ENCODE peak calls at places on chromosomes 3 and 15, in seven cellular contexts. U is HCT116, M is K562, F is SK-N-SH, R is H1, W is GM12878, G is HepG2. O is an unnamed sample.
A peak's percentile ranks its signal among the peaks of the same experiment; 100 is the strongest.

GRCh38 chr15:84598993-84599392 is 1.8 kb upstream of the ZSCAN2 start:
- DNase-seq in U (peak; percentile 44), M (peak; percentile 73), F (peak; percentile 77), R (no peak), W (no peak), G (peak; percentile 65), O (no peak)

GRCh38 chr15:30065025-30065801 is 17.5 kb upstream of the GOLGA8J start:
- DNase-seq in U (no peak), M (no peak), F (no peak), R (no peak), W (no peak), G (no peak), O (no peak)

GRCh38 chr3:173823911-173824460 is 426.4 kb downstream of the NLGN1 start:
- DNase-seq in U (no peak), M (no peak), F (no peak), R (no peak), W (no peak), G (no peak), O (no peak)

GRCh38 chr3:143885803-143886427 is 37.6 kb upstream of the SLC9A9 start:
- DNase-seq in U (peak; percentile 16), M (peak; percentile 53), F (peak; percentile 26), R (no peak), W (peak; percentile 15), G (peak; percentile 41), O (peak; percentile 69)

GRCh38 chr15:67433495-67434099 is 87.3 kb upstream of the C15orf61 start:
- DNase-seq in U (peak; percentile 27), M (peak; percentile 60), F (peak; percentile 63), R (peak; percentile 7), W (peak; percentile 15), G (peak; percentile 24), O (peak; percentile 41)

GRCh38 chr3:187736418-187736871 is 8.8 kb downstream of the BCL6 start:
- DNase-seq in U (no peak), M (no peak), F (no peak), R (no peak), W (no peak), G (no peak), O (no peak)

GRCh38 chr3:134362670-134363380 is 11.4 kb downstream of the AMOTL2 start:
- DNase-seq in U (no peak), M (no peak), F (no peak), R (no peak), W (no peak), G (no peak), O (no peak)

GRCh38 chr3:68819361-68819760 is 113.0 kb downstream of the TAFA4 start:
- DNase-seq in U (no peak), M (no peak), F (no peak), R (no peak), W (no peak), G (no peak), O (no peak)

GRCh38 chr3:86988986-86989385 is 2.0 kb downstream of the VGLL3 start:
- DNase-seq in U (no peak), M (no peak), F (no peak), R (no peak), W (no peak), G (no peak), O (no peak)

GRCh38 chr3:152289708-152290107 is 21.0 kb downstream of the MBNL1 start:
- DNase-seq in U (no peak), M (no peak), F (no peak), R (no peak), W (no peak), G (no peak), O (no peak)

GRCh38 chr3:76615739-76616138 is 424.2 kb upstream of the ROBO2 start:
- DNase-seq in U (no peak), M (no peak), F (no peak), R (no peak), W (no peak), G (no peak), O (no peak)

GRCh38 chr15:92610101-92610520 is 45.5 kb downstream of the FAM174B start:
- DNase-seq in U (no peak), M (no peak), F (no peak), R (no peak), W (no peak), G (no peak), O (no peak)

GRCh38 chr3:34267088-34267487 is 468.7 kb downstream of the PDCD6IP start:
- DNase-seq in U (no peak), M (no peak), F (no peak), R (no peak), W (no peak), G (no peak), O (no peak)

GRCh38 chr15:52178765-52179164 is 12.4 kb downstream of the GNB5 start:
- DNase-seq in U (no peak), M (no peak), F (peak; percentile 33), R (no peak), W (no peak), G (no peak), O (no peak)

GRCh38 chr15:39593071-39594055 is 12.5 kb downstream of the THBS1 start:
- DNase-seq in U (no peak), M (no peak), F (no peak), R (no peak), W (no peak), G (no peak), O (no peak)

GRCh38 chr3:21462151-21462550 is 288.9 kb downstream of the ZNF385D start:
- DNase-seq in U (no peak), M (no peak), F (no peak), R (no peak), W (no peak), G (no peak), O (no peak)

DNA sequence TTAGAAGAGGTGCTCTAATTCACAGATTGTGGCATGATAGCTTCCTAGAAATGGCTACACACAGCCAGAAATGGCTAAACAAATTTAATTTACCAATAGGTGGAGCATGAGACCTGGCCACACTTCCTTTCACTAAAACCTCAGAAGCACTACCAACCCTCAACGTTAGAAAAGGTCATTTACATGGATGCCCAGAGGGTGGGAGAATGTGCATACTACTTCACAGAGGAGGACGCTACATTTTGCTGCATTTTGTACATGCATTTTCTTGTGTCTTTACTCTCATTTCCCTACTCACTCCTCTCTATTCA is 40.2 kb downstream of the C2CD4B start:
- DNase-seq in U (no peak), M (no peak), F (no peak), R (no peak), W (no peak), G (no peak), O (no peak)
- TF ChIP-seq JUND in U (no peak), M (no peak), F (no peak), R (no peak), W (no peak), G (no peak), O (no peak)

DNA sequence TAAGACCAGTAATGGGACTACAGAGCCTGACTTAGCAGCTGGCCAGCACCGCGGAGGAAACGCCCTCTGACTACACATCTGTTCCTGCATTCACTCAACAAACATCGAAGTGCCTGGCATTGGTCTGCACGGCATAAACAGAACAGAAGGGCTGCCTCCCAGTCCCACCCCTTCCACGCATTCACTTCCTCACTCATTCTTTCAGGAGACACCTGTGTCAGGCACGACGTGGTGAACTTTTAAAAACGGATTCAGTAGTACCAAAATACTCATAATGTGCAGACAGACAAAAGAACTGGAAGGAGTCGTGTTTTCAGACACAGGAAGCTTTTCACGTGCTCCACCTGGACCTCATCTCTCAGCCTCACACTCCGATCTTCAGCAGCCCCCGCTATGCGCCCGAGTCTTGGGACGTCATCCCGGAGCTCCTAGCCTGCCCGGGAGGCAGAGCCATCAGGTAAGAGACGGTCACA is 123.3 kb downstream of the XXYLT1 start:
- DNase-seq in U (no peak), M (no peak), F (no peak), R (no peak), W (peak; percentile 91), G (no peak), O (no peak)
- TF ChIP-seq JUND in U (no peak), M (no peak), F (no peak), R (no peak), W (no peak), G (no peak), O (no peak)

DNA sequence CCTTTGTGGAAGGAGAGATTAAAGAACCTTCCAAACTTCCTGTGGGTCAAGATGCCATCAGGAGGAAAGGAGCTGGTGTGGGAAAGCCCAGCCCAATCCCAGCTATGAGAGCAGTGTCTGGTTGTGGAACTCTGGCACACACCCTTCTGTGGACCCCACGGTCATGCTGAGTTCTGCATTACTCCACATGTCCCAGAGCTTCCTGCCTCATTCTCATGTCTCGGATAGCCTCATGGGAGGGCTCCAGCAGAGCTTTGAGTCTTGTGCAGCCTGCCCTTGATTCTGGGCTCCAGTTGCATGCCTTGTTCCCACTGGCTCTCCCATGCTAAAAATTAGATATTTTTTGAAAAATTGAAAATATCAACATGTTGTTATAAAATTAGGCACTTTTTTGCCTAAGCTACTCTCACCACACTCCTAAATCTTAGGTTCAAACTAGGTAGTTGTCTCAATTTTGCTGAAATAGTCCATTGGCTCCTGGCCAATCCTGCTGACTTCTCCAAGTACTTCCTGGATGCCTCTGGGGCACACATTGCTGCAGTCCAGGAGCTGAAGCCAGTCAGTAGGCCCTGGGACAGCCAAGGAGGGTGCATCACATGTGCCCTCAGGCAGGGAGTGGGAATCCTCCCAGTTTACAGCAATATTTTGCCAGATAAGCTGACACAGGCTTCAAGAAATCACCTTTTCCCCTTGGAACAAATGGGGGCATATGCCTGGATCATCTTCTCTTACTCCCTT is 144.3 kb downstream of the EEFSEC start:
- DNase-seq in U (no peak), M (no peak), F (no peak), R (no peak), W (no peak), G (no peak), O (peak; percentile 64)
- TF ChIP-seq JUND in U (no peak), M (no peak), F (no peak), R (no peak), W (no peak), G (no peak), O (no peak)

GRCh38 chr3:148389916-148390315 is 307.8 kb upstream of the AGTR1 start:
- DNase-seq in U (no peak), M (no peak), F (no peak), R (no peak), W (no peak), G (no peak), O (no peak)
- TF ChIP-seq JUND in U (no peak), M (no peak), F (no peak), R (no peak), W (no peak), G (no peak), O (no peak)

GRCh38 chr15:82122754-82123400 is 77.1 kb upstream of the MEX3B start:
- DNase-seq in U (peak; percentile 58), M (no peak), F (no peak), R (no peak), W (no peak), G (no peak), O (no peak)
- TF ChIP-seq JUND in U (peak; percentile 57), M (no peak), F (peak; percentile 88), R (no peak), W (no peak), G (no peak), O (no peak)

DNA sequence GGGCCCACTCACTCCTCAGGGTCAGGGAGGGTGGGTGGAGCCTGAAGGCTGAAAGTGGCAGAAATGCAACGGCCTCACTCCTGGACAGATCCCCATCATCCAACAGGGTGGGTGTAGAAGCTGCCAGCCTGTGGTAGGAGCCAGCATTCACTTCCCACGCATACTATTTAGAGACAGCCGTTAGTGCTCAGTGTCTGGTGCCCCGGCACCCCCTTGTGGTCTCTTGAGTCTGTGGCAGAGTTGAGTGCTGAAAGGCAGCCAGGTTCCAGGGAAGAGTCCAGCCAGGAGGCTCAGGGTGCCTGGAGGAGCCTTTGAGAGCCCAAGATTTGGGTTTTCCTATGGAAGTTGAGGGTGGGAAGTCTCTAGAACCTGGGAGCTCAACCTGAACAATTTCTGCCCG is 2.1 kb upstream of the GNAT1 start:
- DNase-seq in U (peak; percentile 40), M (peak; percentile 51), F (peak; percentile 87), R (no peak), W (no peak), G (peak; percentile 78), O (peak; percentile 84)
- TF ChIP-seq JUND in U (no peak), M (peak; percentile 20), F (no peak), R (no peak), W (no peak), G (no peak), O (no peak)